ENCODE peak calls at places on chromosomes 11 and 22, in four cellular contexts. One of them, this sample, is unnamed.

GRCh38 chr11:101715281-101715680 is 131.5 kb upstream of the TRPC6 start:
- DNase-seq in EL: no peak
- DNase-seq in stimulated activated CD8-positive, alpha-beta memory T cell treated with anti-CD3 and anti-CD28 coated beads, Interleukin-4, amount 100 ng/mL, for 4 hours: no peak
- DNase-seq in LoVo: no peak
- DNase-seq in this sample: no peak

GRCh38 chr22:27515091-27515523 is 286.4 kb downstream of the MN1 start:
- DNase-seq in LoVo: no peak
- DNase-seq in stimulated activated CD8-positive, alpha-beta memory T cell treated with anti-CD3 and anti-CD28 coated beads, Interleukin-4, amount 100 ng/mL, for 4 hours: no peak
- DNase-seq in EL: no peak
- DNase-seq in this sample: no peak

GRCh38 chr11:61777234-61778090 is 14.9 kb downstream of the TMEM258 start:
- DNase-seq in EL: no peak
- DNase-seq in stimulated activated CD8-positive, alpha-beta memory T cell treated with anti-CD3 and anti-CD28 coated beads, Interleukin-4, amount 100 ng/mL, for 4 hours: no peak
- DNase-seq in LoVo: no peak
- DNase-seq in this sample: no peak

GRCh38 chr22:24697671-24698082 is 76.8 kb downstream of the PIWIL3 start:
- DNase-seq in LoVo: no peak
- DNase-seq in stimulated activated CD8-positive, alpha-beta memory T cell treated with anti-CD3 and anti-CD28 coated beads, Interleukin-4, amount 100 ng/mL, for 4 hours: no peak
- DNase-seq in EL: no peak
- DNase-seq in this sample: no peak

GRCh38 chr11:5666396-5666780 is 18.5 kb downstream of the TRIM5 start:
- DNase-seq in LoVo: no peak
- DNase-seq in stimulated activated CD8-positive, alpha-beta memory T cell treated with anti-CD3 and anti-CD28 coated beads, Interleukin-4, amount 100 ng/mL, for 4 hours: no peak
- DNase-seq in EL: no peak
- DNase-seq in this sample: peak; percentile 62

GRCh38 chr11:65446446-65447277 is 24.1 kb downstream of the NEAT1 start:
- DNase-seq in EL: peak; percentile 43
- DNase-seq in LoVo: no peak
- DNase-seq in stimulated activated CD8-positive, alpha-beta memory T cell treated with anti-CD3 and anti-CD28 coated beads, Interleukin-4, amount 100 ng/mL, for 4 hours: no peak
- DNase-seq in this sample: peak; percentile 50

GRCh38 chr22:25899566-25899965 is 157.6 kb downstream of the MYO18B start:
- DNase-seq in EL: no peak
- DNase-seq in stimulated activated CD8-positive, alpha-beta memory T cell treated with anti-CD3 and anti-CD28 coated beads, Interleukin-4, amount 100 ng/mL, for 4 hours: no peak
- DNase-seq in LoVo: no peak
- DNase-seq in this sample: no peak

GRCh38 chr22:42708393-42708792 is 12.3 kb downstream of the A4GALT start:
- DNase-seq in EL: no peak
- DNase-seq in LoVo: no peak
- DNase-seq in stimulated activated CD8-positive, alpha-beta memory T cell treated with anti-CD3 and anti-CD28 coated beads, Interleukin-4, amount 100 ng/mL, for 4 hours: no peak
- DNase-seq in this sample: no peak

GRCh38 chr11:108944486-108945178 is 279.8 kb downstream of the DDX10 start:
- DNase-seq in LoVo: no peak
- DNase-seq in stimulated activated CD8-positive, alpha-beta memory T cell treated with anti-CD3 and anti-CD28 coated beads, Interleukin-4, amount 100 ng/mL, for 4 hours: no peak
- DNase-seq in EL: no peak
- DNase-seq in this sample: no peak

GRCh38 chr22:42116848-42117424 is 13.7 kb downstream of the CYP2D6 start:
- DNase-seq in stimulated activated CD8-positive, alpha-beta memory T cell treated with anti-CD3 and anti-CD28 coated beads, Interleukin-4, amount 100 ng/mL, for 4 hours: no peak
- DNase-seq in EL: no peak
- DNase-seq in LoVo: no peak
- DNase-seq in this sample: no peak

GRCh38 chr11:92380882-92381281 is 156.3 kb downstream of the FAT3 start:
- DNase-seq in stimulated activated CD8-positive, alpha-beta memory T cell treated with anti-CD3 and anti-CD28 coated beads, Interleukin-4, amount 100 ng/mL, for 4 hours: no peak
- DNase-seq in LoVo: no peak
- DNase-seq in EL: peak; percentile 87
- DNase-seq in this sample: no peak

GRCh38 chr11:128259816-128260215 is 327.5 kb downstream of the ETS1 start:
- DNase-seq in LoVo: no peak
- DNase-seq in EL: no peak
- DNase-seq in stimulated activated CD8-positive, alpha-beta memory T cell treated with anti-CD3 and anti-CD28 coated beads, Interleukin-4, amount 100 ng/mL, for 4 hours: no peak
- DNase-seq in this sample: no peak

GRCh38 chr22:23037429-23038333 is 32.6 kb upstream of the GNAZ start:
- DNase-seq in EL: no peak
- DNase-seq in stimulated activated CD8-positive, alpha-beta memory T cell treated with anti-CD3 and anti-CD28 coated beads, Interleukin-4, amount 100 ng/mL, for 4 hours: no peak
- DNase-seq in LoVo: no peak
- DNase-seq in this sample: no peak

GRCh38 chr22:24985824-24986214 is 33.3 kb downstream of the KIAA1671 start:
- DNase-seq in EL: peak; percentile 12
- DNase-seq in LoVo: no peak
- DNase-seq in stimulated activated CD8-positive, alpha-beta memory T cell treated with anti-CD3 and anti-CD28 coated beads, Interleukin-4, amount 100 ng/mL, for 4 hours: no peak
- DNase-seq in this sample: no peak

GRCh38 chr22:31098633-31099110 is 8.7 kb downstream of the SELENOM start:
- DNase-seq in stimulated activated CD8-positive, alpha-beta memory T cell treated with anti-CD3 and anti-CD28 coated beads, Interleukin-4, amount 100 ng/mL, for 4 hours: no peak
- DNase-seq in LoVo: no peak
- DNase-seq in EL: no peak
- DNase-seq in this sample: no peak

GRCh38 chr11:13535819-13536218 is 40.0 kb upstream of the PTH start:
- DNase-seq in stimulated activated CD8-positive, alpha-beta memory T cell treated with anti-CD3 and anti-CD28 coated beads, Interleukin-4, amount 100 ng/mL, for 4 hours: no peak
- DNase-seq in LoVo: no peak
- DNase-seq in EL: peak; percentile 17
- DNase-seq in this sample: no peak

GRCh38 chr22:26314171-26314570 is 114.9 kb upstream of the ASPHD2 start:
- DNase-seq in stimulated activated CD8-positive, alpha-beta memory T cell treated with anti-CD3 and anti-CD28 coated beads, Interleukin-4, amount 100 ng/mL, for 4 hours: no peak
- DNase-seq in LoVo: no peak
- DNase-seq in EL: no peak
- DNase-seq in this sample: no peak

GRCh38 chr22:17443413-17444203 is 74.3 kb downstream of the CECR2 start:
- DNase-seq in stimulated activated CD8-positive, alpha-beta memory T cell treated with anti-CD3 and anti-CD28 coated beads, Interleukin-4, amount 100 ng/mL, for 4 hours: no peak
- DNase-seq in EL: no peak
- DNase-seq in LoVo: no peak
- DNase-seq in this sample: no peak